ENCODE peak calls at places on chromosomes 11 and 22, in eight cellular contexts. Y is tibial nerve, L is cardiac muscle cell, W is suprapubic skin, I is transverse colon, N is left lung, P is A549, Z is sigmoid colon. B is an unnamed sample.

GRCh38 chr11:21933095-21933494 is 259.8 kb upstream of the ANO5 start:
- DNase-seq in W (no peak), Y (no peak), I (no peak), P (peak), Z (no peak), L (no peak), N (no peak), B (no peak)

GRCh38 chr11:104546486-104546885 is 351.8 kb downstream of the CASP12 start:
- DNase-seq in P (no peak), Y (no peak), I (no peak), W (no peak), N (no peak), L (no peak), Z (no peak), B (no peak)

GRCh38 chr22:25567305-25567704 is 2.8 kb downstream of the GRK3 start:
- DNase-seq in N (no peak), I (no peak), W (no peak), Y (no peak), P (no peak), Z (no peak), L (no peak), B (no peak)

GRCh38 chr11:123519797-123520193 is 89.7 kb downstream of the GRAMD1B start:
- DNase-seq in W (no peak), P (no peak), N (no peak), Z (no peak), I (no peak), L (peak), Y (no peak), B (no peak)

GRCh38 chr11:130042093-130042591 is 27.6 kb upstream of the APLP2 start:
- DNase-seq in W (no peak), Z (no peak), I (no peak), P (peak), N (no peak), L (no peak), Y (no peak), B (no peak)

GRCh38 chr11:43943357-43943930 is 1.0 kb downstream of the C11orf96 start:
- DNase-seq in Y (no peak), I (no peak), N (no peak), P (no peak), W (peak), Z (no peak), L (peak), B (no peak)

GRCh38 chr22:38205261-38206128 is 3.7 kb downstream of the MAFF start:
- DNase-seq in I (peak), Z (peak), W (peak), L (peak), N (peak), Y (peak), P (no peak), B (no peak)

GRCh38 chr11:8906629-8907028 is 4.4 kb upstream of the AKIP1 start:
- DNase-seq in Y (no peak), I (no peak), W (no peak), N (no peak), L (no peak), P (peak), Z (no peak), B (no peak)

GRCh38 chr11:14190992-14191773 is 167.8 kb downstream of the RRAS2 start:
- DNase-seq in L (no peak), I (no peak), W (no peak), N (no peak), Z (no peak), P (no peak), Y (no peak), B (no peak)

GRCh38 chr22:38085056-38085455 is 1.1 kb upstream of the SLC16A8 start:
- DNase-seq in L (no peak), N (no peak), P (no peak), Z (no peak), Y (no peak), W (peak), I (no peak), B (no peak)

GRCh38 chr11:73405146-73405510 is 28.9 kb downstream of the RELT start:
- DNase-seq in Z (no peak), P (no peak), I (no peak), Y (no peak), L (no peak), W (no peak), N (no peak), B (no peak)

GRCh38 chr11:73406131-73406530 is 29.9 kb downstream of the RELT start:
- DNase-seq in I (no peak), P (no peak), Z (no peak), Y (no peak), W (no peak), N (no peak), L (no peak), B (no peak)

GRCh38 chr11:73404048-73404447 is 27.8 kb downstream of the RELT start:
- DNase-seq in N (peak), P (peak), I (peak), L (peak), W (peak), Z (peak), Y (peak), B (peak)

GRCh38 chr11:73403541-73403940 is 27.3 kb downstream of the RELT start:
- DNase-seq in Y (no peak), N (no peak), P (no peak), Z (no peak), W (no peak), I (no peak), L (no peak), B (no peak)

DNA sequence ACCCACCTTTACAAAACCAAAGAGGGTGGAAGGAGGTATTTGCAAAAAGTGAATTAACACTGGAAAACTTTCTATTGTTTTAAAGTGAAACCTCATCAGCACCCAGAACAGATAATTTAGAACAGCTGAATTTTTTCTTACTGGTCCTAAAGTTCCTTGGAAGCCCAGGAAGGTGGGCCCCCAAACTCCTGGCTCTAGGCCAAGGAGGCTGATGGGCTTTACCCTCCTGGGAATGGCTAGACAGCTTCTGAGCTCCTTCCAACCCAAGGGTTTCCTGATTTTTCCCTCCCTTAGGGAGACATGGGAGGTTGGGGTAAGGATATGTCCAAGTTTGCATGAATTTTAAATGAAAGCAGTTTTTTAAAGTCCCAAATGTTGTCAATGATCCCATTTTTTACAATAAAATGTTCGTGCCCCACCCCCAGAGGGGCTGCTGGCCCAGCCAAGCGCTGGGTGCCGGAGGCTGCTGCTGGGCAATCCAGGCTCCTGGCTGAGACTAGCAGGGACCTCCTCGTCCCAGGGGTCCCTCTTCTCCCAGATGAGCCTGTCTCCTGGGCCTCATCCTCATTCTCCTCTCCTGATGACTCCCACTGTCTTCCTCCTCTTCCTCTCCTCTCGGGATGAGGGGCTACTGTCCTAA is 28.4 kb downstream of the RELT start:
- DNase-seq in N (no peak), W (no peak), I (no peak), Z (no peak), P (no peak), L (no peak), Y (no peak), B (no peak)
- H3K27ac ChIP-seq in N (peak), W (no peak), I (no peak), Z (no peak), P (no peak), L (no peak), Y (no peak), B (no peak)

DNA sequence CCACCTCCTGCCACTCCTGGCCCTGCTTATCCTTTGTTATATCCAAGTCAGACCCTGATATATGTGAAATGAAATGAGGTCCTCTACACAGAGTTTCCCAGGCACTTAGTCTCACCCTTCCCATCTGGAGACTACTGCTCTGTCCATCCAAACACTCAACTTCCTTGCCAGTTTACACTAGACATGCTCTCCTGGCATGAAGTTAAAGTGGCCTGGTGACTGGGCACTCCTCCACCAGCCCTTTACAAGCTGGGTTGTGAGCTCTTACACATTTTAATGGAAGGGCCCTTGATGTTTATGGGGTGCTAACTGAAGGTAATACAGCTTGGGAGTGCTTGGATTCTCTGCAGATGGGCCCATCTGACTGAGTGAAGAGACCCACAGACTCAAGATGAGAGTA is 216.1 kb upstream of the NARS2 start:
- DNase-seq in L (no peak), N (peak), Z (peak), W (no peak), Y (no peak), I (no peak), P (no peak), B (no peak)
- H3K27ac ChIP-seq in L (no peak), N (peak), Z (no peak), W (no peak), Y (no peak), I (no peak), P (no peak), B (no peak)

DNA sequence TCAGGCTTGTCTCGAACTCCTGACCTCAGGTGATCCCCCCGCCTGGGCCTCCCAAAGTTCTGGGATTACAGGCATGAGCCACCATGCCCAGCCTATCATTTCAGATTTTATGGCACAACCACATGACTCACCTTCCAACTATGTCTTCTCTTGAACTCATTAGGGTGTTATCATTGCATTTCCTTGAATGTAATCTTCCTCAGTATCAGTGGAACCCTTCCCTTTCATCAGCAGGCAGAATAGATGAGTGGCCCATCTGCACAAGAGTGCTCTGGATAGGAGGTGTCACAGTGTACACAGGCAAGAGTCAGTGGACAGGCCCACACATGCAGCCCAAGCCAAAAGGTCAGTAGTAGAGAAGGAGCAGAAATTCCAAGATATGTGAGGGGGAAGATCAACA is 29.1 kb upstream of the AQP11 start:
- DNase-seq in N (no peak), L (no peak), W (no peak), Z (no peak), P (peak), I (no peak), Y (no peak), B (no peak)
- H3K27ac ChIP-seq in N (no peak), L (no peak), W (no peak), Z (no peak), P (peak), I (no peak), Y (no peak), B (no peak)

GRCh38 chr11:75574698-75575265 is 12.7 kb downstream of the SERPINH1 start:
- DNase-seq in L (no peak), W (no peak), Z (no peak), I (no peak), Y (no peak), N (no peak), P (no peak), B (no peak)

GRCh38 chr11:75578977-75579376 is 16.9 kb downstream of the SERPINH1 start:
- DNase-seq in Z (no peak), L (no peak), P (no peak), N (no peak), W (no peak), Y (no peak), I (no peak), B (no peak)

GRCh38 chr11:75577198-75577597 is 15.1 kb downstream of the SERPINH1 start:
- DNase-seq in Y (peak), N (no peak), W (no peak), P (peak), I (peak), Z (no peak), L (peak), B (no peak)

GRCh38 chr11:75576017-75576416 is 14.0 kb downstream of the SERPINH1 start:
- DNase-seq in W (no peak), P (no peak), Y (no peak), I (no peak), L (no peak), Z (no peak), N (no peak), B (no peak)

DNA sequence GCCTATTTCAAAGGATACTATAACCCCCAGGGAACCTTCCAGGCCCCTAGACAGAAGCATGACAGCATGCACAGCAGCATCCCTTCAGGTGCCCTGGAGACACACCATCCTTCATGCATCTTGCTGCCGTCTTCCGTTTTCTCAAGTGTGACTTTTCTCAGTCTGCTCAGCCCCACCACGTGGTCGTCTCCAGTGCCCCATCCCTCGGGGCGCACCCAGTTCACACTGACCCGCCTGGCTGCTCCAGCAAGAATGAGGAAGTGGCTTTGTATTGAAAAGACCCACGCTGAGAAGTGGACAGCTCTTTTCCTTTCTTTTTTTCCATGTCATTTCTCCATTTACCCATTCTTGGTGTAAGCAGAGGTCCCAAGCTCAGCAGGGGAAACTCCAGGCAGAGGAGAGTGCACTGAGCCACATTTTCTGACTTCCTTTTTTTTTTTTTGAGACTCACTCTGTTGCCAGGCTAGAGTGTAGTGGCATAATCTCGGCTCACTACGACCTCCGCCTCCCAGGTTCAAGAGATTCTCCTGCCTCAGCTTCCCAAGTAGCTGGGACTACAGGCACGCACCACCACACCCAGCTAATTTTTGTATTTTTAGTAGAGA is 14.5 kb downstream of the SERPINH1 start:
- DNase-seq in I (peak), Z (no peak), N (peak), W (no peak), L (no peak), P (peak), Y (peak), B (no peak)
- H3K27ac ChIP-seq in I (no peak), Z (no peak), N (peak), W (no peak), L (no peak), P (no peak), Y (peak), B (no peak)

DNA sequence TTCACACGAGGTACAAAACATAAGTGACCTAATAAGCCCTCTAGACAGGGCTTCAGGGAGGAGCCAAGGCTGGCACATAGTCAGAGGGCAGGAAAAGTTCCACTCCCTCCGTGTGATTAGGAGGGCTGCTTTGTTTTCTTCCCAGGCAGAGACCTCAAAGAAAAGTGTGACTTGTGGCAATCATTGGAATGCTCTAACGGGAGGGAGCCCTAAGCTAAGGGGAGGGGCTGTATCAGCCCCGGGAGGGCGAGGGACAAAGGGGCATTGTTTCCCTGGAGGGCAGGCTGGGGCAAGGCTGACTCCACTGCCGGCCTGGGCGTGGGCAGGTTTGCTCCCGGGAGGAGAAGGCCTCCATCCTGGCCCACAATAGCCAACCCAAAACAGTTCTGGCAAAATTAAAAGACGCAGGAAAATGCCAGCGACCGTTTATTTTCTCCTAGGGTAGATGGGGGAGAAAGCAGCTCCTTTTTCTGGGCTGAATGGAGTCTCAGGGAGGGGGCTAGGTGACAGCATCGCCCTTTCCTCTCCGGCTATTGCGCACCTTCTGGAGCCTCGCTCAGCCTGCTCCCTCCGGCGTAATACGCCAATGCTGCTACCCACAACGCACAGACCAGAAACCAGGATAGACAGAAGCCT is 60.1 kb downstream of the ENDOD1 start:
- DNase-seq in P (no peak), W (peak), N (no peak), I (peak), L (no peak), Z (peak), Y (no peak), B (peak)
- H3K27ac ChIP-seq in P (no peak), W (peak), N (peak), I (peak), L (no peak), Z (peak), Y (peak), B (peak)

GRCh38 chr22:47850644-47851151 is 1088.2 kb downstream of the TBC1D22A start:
- DNase-seq in P (no peak), I (no peak), L (no peak), Z (no peak), Y (no peak), N (no peak), W (no peak), B (no peak)
- H3K27ac ChIP-seq in P (no peak), I (no peak), L (no peak), Z (no peak), Y (no peak), N (no peak), W (peak), B (no peak)

GRCh38 chr22:36435516-36436415 is 45.7 kb downstream of the TXN2 start:
- DNase-seq in L (peak), W (no peak), P (no peak), Y (no peak), I (peak), N (peak), Z (no peak), B (no peak)
- H3K27ac ChIP-seq in L (peak), W (no peak), P (peak), Y (peak), I (peak), N (peak), Z (no peak), B (no peak)

GRCh38 chr11:1745701-1746320 is 4.6 kb downstream of the IFITM10 start:
- DNase-seq in Z (no peak), W (no peak), L (no peak), Y (no peak), I (no peak), N (peak), P (no peak), B (no peak)
- H3K27ac ChIP-seq in Z (no peak), W (no peak), L (no peak), Y (no peak), I (no peak), N (no peak), P (no peak), B (no peak)